ENCODE peak calls at places on chromosomes 6 and 20, in eight cellular contexts. Y, R, G, F, I, K, L and Q are unnamed samples.

GRCh38 chr20:16806061-16806460 is 57.9 kb downstream of the OTOR start:
- DNase-seq in Y (no peak), R (no peak), G (no peak), F (no peak), I (no peak), K (no peak), L (no peak), Q (no peak)

GRCh38 chr6:140155727-140156126 is 781.3 kb upstream of the CITED2 start:
- DNase-seq in Y (no peak), R (no peak), G (no peak), F (no peak), I (no peak), K (no peak), L (no peak), Q (no peak)

GRCh38 chr6:154638369-154638768 is 94.8 kb upstream of the SCAF8 start:
- DNase-seq in Y (peak; percentile 33), R (no peak), G (no peak), F (no peak), I (no peak), K (no peak), L (no peak), Q (no peak)

GRCh38 chr6:4664117-4664626 is 112.0 kb upstream of the CDYL start:
- DNase-seq in Y (peak; percentile 92), R (no peak), G (no peak), F (no peak), I (no peak), K (no peak), L (peak; percentile 75), Q (no peak)

GRCh38 chr6:103122766-103123601 is 1729.5 kb downstream of the GRIK2 start:
- DNase-seq in Y (peak; percentile 0), R (peak; percentile 82), G (peak; percentile 79), F (peak; percentile 75), I (no peak), K (no peak), L (no peak), Q (no peak)

GRCh38 chr20:57137676-57138075 is 128.8 kb downstream of the BMP7 start:
- DNase-seq in Y (no peak), R (no peak), G (no peak), F (no peak), I (no peak), K (no peak), L (no peak), Q (no peak)

GRCh38 chr20:2299301-2299700 is 3.5 kb downstream of the TGM3 start:
- DNase-seq in Y (no peak), R (no peak), G (peak; percentile 58), F (peak; percentile 89), I (no peak), K (no peak), L (peak; percentile 71), Q (no peak)

GRCh38 chr6:452301-453067 is 60.9 kb downstream of the IRF4 start:
- DNase-seq in Y (no peak), R (no peak), G (no peak), F (no peak), I (no peak), K (no peak), L (no peak), Q (no peak)

GRCh38 chr20:15740046-15740775 is 833.0 kb downstream of the KIF16B start:
- DNase-seq in Y (no peak), R (no peak), G (no peak), F (no peak), I (no peak), K (no peak), L (no peak), Q (no peak)

GRCh38 chr20:57411406-57412283 is 20.4 kb downstream of the RBM38 start:
- DNase-seq in Y (no peak), R (no peak), G (no peak), F (no peak), I (no peak), K (no peak), L (no peak), Q (no peak)

GRCh38 chr6:11333292-11333849 is 100.9 kb upstream of the NEDD9 start:
- DNase-seq in Y (no peak), R (no peak), G (no peak), F (no peak), I (no peak), K (no peak), L (no peak), Q (no peak)

GRCh38 chr6:32604434-32604877 is 14.8 kb upstream of the HLA-DRB1 start:
- DNase-seq in Y (no peak), R (no peak), G (no peak), F (no peak), I (no peak), K (no peak), L (no peak), Q (no peak)

GRCh38 chr20:1434571-1435336 is 31.9 kb downstream of the NSFL1C start:
- DNase-seq in Y (peak; percentile 92), R (no peak), G (no peak), F (no peak), I (no peak), K (no peak), L (no peak), Q (peak; percentile 58)

GRCh38 chr6:95768539-95768938 is 191.2 kb downstream of the MANEA start:
- DNase-seq in Y (no peak), R (peak; percentile 5), G (peak; percentile 23), F (no peak), I (no peak), K (no peak), L (no peak), Q (no peak)
- TF ChIP-seq CTCF in Y (no peak), R (no peak), G (no peak), F (no peak), I (no peak), K (no peak), L (no peak), Q (no peak)

GRCh38 chr6:52672422-52673025 is 1.6 kb downstream of the TMEM14A start:
- DNase-seq in Y (peak; percentile 45), R (no peak), G (no peak), F (no peak), I (peak; percentile 19), K (no peak), L (no peak), Q (no peak)

GRCh38 chr6:52667572-52667971 is 3.3 kb upstream of the TMEM14A start:
- DNase-seq in Y (no peak), R (no peak), G (no peak), F (no peak), I (no peak), K (no peak), L (no peak), Q (no peak)

GRCh38 chr6:52666523-52666922 is 4.4 kb upstream of the TMEM14A start:
- DNase-seq in Y (no peak), R (no peak), G (no peak), F (no peak), I (no peak), K (no peak), L (no peak), Q (no peak)

GRCh38 chr6:52675372-52675771 is 4.5 kb downstream of the TMEM14A start:
- DNase-seq in Y (no peak), R (no peak), G (no peak), F (no peak), I (no peak), K (no peak), L (no peak), Q (no peak)

GRCh38 chr6:52670502-52671409 is at the start of gene TMEM14A:
- DNase-seq in Y (peak; percentile 88), R (peak; percentile 98), G (peak; percentile 99), F (peak; percentile 98), I (peak; percentile 88), K (peak; percentile 27), L (peak; percentile 99), Q (peak; percentile 81)
- TF ChIP-seq CTCF in Y (peak; percentile 4), R (no peak), G (peak; percentile 0), F (no peak), I (no peak), K (no peak), L (no peak), Q (no peak)

GRCh38 chr20:3783516-3784225 is 2.4 kb upstream of the SPEF1 start:
- DNase-seq in Y (no peak), R (no peak), G (no peak), F (no peak), I (no peak), K (no peak), L (peak; percentile 46), Q (no peak)
- TF ChIP-seq CTCF in Y (no peak), R (no peak), G (no peak), F (no peak), I (no peak), K (no peak), L (no peak), Q (no peak)

DNA sequence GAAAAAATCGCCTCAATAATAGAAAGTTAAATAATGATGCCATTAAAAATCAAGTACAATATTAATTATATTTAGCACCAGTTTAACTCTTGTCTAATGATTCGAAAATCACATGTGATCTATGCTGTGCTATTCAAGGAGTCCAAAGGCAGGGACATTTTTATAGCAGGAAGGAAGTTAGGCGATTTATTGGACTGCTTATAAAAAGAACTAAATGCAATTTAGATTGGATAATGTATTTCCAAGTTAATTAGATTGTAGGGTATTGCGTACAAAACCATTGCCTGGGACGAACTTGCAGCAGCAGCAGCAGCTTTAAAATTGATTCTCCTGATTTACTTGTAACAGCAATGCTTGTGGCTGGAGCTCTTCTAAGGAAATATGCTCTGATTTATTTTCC is 87.4 kb upstream of the TMEM181 start:
- DNase-seq in Y (no peak), R (no peak), G (no peak), F (no peak), I (no peak), K (no peak), L (no peak), Q (no peak)
- TF ChIP-seq CTCF in Y (no peak), R (no peak), G (no peak), F (no peak), I (no peak), K (no peak), L (no peak), Q (no peak)